ENCODE peak calls at places on chromosome 3, in ten cellular contexts. J is uterus, C is HCT116, U is body of pancreas, O is heart left ventricle, L is K562, Q is gastrocnemius medialis, H is esophagus muscularis mucosa, K is sigmoid colon, M is tibial nerve. B is an unnamed sample. For H3K36me3, the result is how much of the 10 kb centered on the place peaks cover.

GRCh38 chr3:150177673-150178378 is 207.1 kb upstream of the PFN2 start:
- DNase-seq in K (no peak), U (no peak), C (no peak), Q (no peak), M (no peak), O (no peak), H (peak), J (no peak), L (no peak), B (no peak)

GRCh38 chr3:170355738-170356595 is 1.5 kb upstream of the SKIL start:
- DNase-seq in M (peak), K (peak), Q (no peak), H (no peak), L (peak), O (peak), C (no peak), J (peak), U (peak), B (peak)

GRCh38 chr3:59925946-59926345 is 876.1 kb upstream of the CFAP20DC start:
- DNase-seq in O (no peak), K (no peak), J (no peak), C (no peak), H (no peak), U (no peak), Q (no peak), L (no peak), M (no peak), B (no peak)

GRCh38 chr3:61875073-61875472 is 313.7 kb downstream of the PTPRG start:
- DNase-seq in L (no peak), H (no peak), Q (no peak), C (no peak), J (no peak), M (no peak), O (no peak), U (no peak), K (no peak), B (no peak)

GRCh38 chr3:39434574-39434973 is 28.1 kb downstream of the RPSA start:
- DNase-seq in H (no peak), M (no peak), Q (no peak), O (no peak), K (no peak), C (no peak), L (no peak), J (no peak), U (no peak), B (no peak)

GRCh38 chr3:195757371-195757770 is 36.6 kb downstream of the MUC20 start:
- DNase-seq in J (no peak), Q (no peak), U (peak), L (no peak), C (no peak), M (no peak), H (no peak), K (no peak), O (no peak), B (no peak)

GRCh38 chr3:60013241-60013640 is 963.4 kb upstream of the CFAP20DC start:
- DNase-seq in K (no peak), M (no peak), H (no peak), Q (no peak), L (no peak), U (no peak), C (no peak), O (no peak), J (no peak), B (no peak)

GRCh38 chr3:141738636-141739363 is 702 bp downstream of the RNF7 start:
- DNase-seq in H (no peak), Q (no peak), C (no peak), K (no peak), U (no peak), M (peak), J (no peak), O (no peak), L (peak), B (no peak)

GRCh38 chr3:188594137-188594536 is 440.2 kb downstream of the LPP start:
- DNase-seq in U (no peak), L (no peak), J (no peak), O (no peak), Q (no peak), C (no peak), H (no peak), M (no peak), K (no peak), B (no peak)

GRCh38 chr3:113659121-113659531 is 37.3 kb downstream of the USF3 start:
- DNase-seq in M (no peak), J (no peak), U (no peak), K (no peak), H (no peak), L (no peak), Q (no peak), C (no peak), O (no peak), B (no peak)

GRCh38 chr3:159761377-159761776 is 227.3 kb upstream of the IL12A start:
- DNase-seq in U (no peak), C (no peak), M (no peak), O (peak), L (no peak), H (no peak), K (peak), J (peak), Q (no peak), B (no peak)

GRCh38 chr3:107946700-107947099 is 144.1 kb downstream of the CD47 start:
- DNase-seq in C (no peak), H (no peak), U (no peak), K (no peak), O (no peak), M (no peak), Q (no peak), L (no peak), J (no peak), B (no peak)

GRCh38 chr3:112531358-112531781 is 30.4 kb downstream of the ATG3 start:
- DNase-seq in J (no peak), U (no peak), C (peak), L (peak), O (no peak), K (no peak), H (no peak), Q (no peak), M (no peak), B (no peak)

GRCh38 chr3:62884041-62884870 is 9.0 kb upstream of the CADPS start:
- DNase-seq in K (no peak), Q (no peak), O (no peak), H (no peak), M (no peak), U (no peak), L (no peak), C (no peak), J (no peak), B (no peak)

GRCh38 chr3:167691366-167691765 is 37.6 kb upstream of the WDR49 start:
- DNase-seq in K (no peak), M (no peak), C (no peak), O (no peak), H (no peak), J (no peak), L (no peak), Q (no peak), U (no peak), B (no peak)

GRCh38 chr3:194259982-194260856 is 90.9 kb downstream of the CPN2 start:
- DNase-seq in L (no peak), U (no peak), Q (no peak), O (no peak), K (no peak), H (no peak), M (no peak), J (no peak), C (no peak), B (no peak)

GRCh38 chr3:71129611-71130515 is 453.7 kb downstream of the FOXP1 start:
- DNase-seq in U (no peak), Q (no peak), M (no peak), H (no peak), L (no peak), O (no peak), C (no peak), J (no peak), K (no peak), B (no peak)

GRCh38 chr3:107643038-107643883 is 120.5 kb downstream of the BBX start:
- DNase-seq in C (no peak), L (no peak), M (no peak), U (no peak), K (no peak), Q (no peak), H (no peak), O (no peak), J (no peak), B (no peak)

GRCh38 chr3:188061133-188061532 is 92.8 kb upstream of the LPP start:
- DNase-seq in M (no peak), J (peak), Q (no peak), K (no peak), H (no peak), O (no peak), L (no peak), C (peak), U (no peak), B (no peak)

GRCh38 chr3:187223799-187224198 is 26.5 kb downstream of the RTP1 start:
- DNase-seq in O (no peak), J (no peak), Q (no peak), M (no peak), K (no peak), C (no peak), U (no peak), L (no peak), H (no peak), B (no peak)

GRCh38 chr3:194315965-194316361 is 35.2 kb downstream of the CPN2 start:
- DNase-seq in U (no peak), H (no peak), L (no peak), M (peak), C (no peak), J (no peak), Q (no peak), K (peak), O (no peak), B (no peak)

GRCh38 chr3:125137432-125138033 is 75.0 kb downstream of the SLC12A8 start:
- DNase-seq in H (no peak), M (no peak), J (peak), Q (no peak), K (no peak), L (no peak), U (no peak), C (no peak), O (no peak), B (no peak)

GRCh38 chr3:158718490-158719170 is 13.6 kb downstream of the RARRES1 start:
- DNase-seq in U (no peak), H (no peak), M (no peak), J (no peak), O (no peak), C (peak), K (no peak), Q (no peak), L (no peak), B (no peak)

GRCh38 chr3:100748220-100748619 is 38.9 kb downstream of the TFG start:
- DNase-seq in U (no peak), Q (no peak), K (no peak), M (no peak), C (no peak), L (peak), J (no peak), O (no peak), H (no peak), B (no peak)

GRCh38 chr3:87269723-87270122 is 6.7 kb downstream of the POU1F1 start:
- DNase-seq in U (no peak), Q (no peak), H (no peak), K (no peak), O (no peak), L (no peak), J (no peak), M (no peak), C (no peak), B (no peak)

GRCh38 chr3:144557515-144557914 is 585.9 kb downstream of the DIPK2A start:
- DNase-seq in C (no peak), Q (no peak), O (no peak), K (no peak), M (no peak), J (no peak), U (no peak), H (no peak), L (no peak), B (no peak)

GRCh38 chr3:103813955-103814354 is 1379.1 kb downstream of the ZPLD1 start:
- DNase-seq in L (no peak), O (no peak), C (no peak), Q (no peak), H (no peak), U (no peak), J (no peak), K (no peak), M (no peak), B (no peak)

GRCh38 chr3:76442374-76442915 is 597.5 kb upstream of the ROBO2 start:
- DNase-seq in C (no peak), K (no peak), H (no peak), L (no peak), O (no peak), M (no peak), U (no peak), J (no peak), Q (no peak), B (no peak)

DNA sequence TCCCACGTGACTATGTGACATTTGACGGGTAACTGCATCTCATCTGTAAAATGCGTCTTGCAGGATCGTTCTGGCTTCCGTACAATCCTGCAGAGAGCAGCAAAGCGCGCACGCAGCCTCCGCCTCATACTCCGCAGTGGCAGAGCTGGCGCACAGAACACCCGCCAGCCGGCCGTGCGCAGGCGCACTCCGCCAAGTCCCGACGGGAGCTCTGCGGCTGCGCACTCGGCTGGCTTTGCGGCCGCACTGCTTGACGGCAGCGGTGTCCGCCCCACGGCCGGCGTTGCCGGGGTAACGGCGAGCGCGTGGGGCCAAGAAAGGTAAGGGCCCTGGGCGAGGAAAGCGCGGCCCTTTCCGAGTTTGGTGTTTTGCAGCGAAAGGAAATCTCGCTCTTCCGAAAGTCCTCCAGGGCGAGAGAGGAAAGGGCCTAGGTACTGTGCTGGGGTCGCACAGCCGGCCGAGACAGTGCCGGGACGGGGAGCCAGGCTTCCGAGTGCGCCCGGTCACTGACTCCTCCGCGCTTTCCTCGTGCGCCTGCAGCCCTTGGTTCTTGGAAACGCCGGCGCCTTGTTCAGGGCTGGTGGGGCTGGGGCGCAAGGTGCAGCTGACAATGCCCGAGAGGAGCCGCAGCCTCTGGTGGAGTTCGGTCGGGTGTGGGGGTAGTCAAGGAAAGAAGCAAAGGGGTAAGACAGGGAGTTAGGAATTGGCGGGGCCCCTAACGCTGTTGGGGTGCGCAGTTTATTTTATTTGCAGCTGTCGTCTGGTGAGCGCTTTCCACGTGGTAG is at the start of gene TSEN2:
- DNase-seq in O (peak), L (peak), K (peak), U (peak), M (peak), C (peak), J (peak), H (peak), Q (peak), B (peak)
- TF ChIP-seq POLR2A in O (no peak), L (peak), K (no peak), U (peak), M (peak), C (peak), J (peak), H (peak), Q (peak), B (no peak)

GRCh38 chr3:52816654-52817053 is 13.8 kb downstream of the ITIH4 start:
- DNase-seq in L (no peak), U (no peak), H (no peak), C (no peak), O (no peak), K (no peak), M (no peak), J (no peak), Q (no peak), B (no peak)
- H3K36me3 ChIP-seq in L (under half), U (under half), H (under half), C (under half), O (under half), K (under half), M (half or more), J (under half), Q (under half), B (under half)

GRCh38 chr3:151305778-151306157 is 10.9 kb downstream of the GPR87 start:
- DNase-seq in K (no peak), C (no peak), M (no peak), H (peak), Q (no peak), J (no peak), U (no peak), O (no peak), L (no peak), B (no peak)

GRCh38 chr3:151307583-151307982 is 9.0 kb downstream of the GPR87 start:
- DNase-seq in C (no peak), K (no peak), M (no peak), H (peak), O (no peak), Q (no peak), U (no peak), L (no peak), J (no peak), B (no peak)

GRCh38 chr3:151307131-151307530 is 9.5 kb downstream of the GPR87 start:
- DNase-seq in J (no peak), C (no peak), K (no peak), U (no peak), Q (no peak), M (no peak), O (no peak), H (no peak), L (no peak), B (no peak)

GRCh38 chr3:151306168-151306810 is 10.3 kb downstream of the GPR87 start:
- DNase-seq in H (peak), C (no peak), K (no peak), J (no peak), O (no peak), Q (no peak), M (no peak), L (no peak), U (no peak), B (no peak)

DNA sequence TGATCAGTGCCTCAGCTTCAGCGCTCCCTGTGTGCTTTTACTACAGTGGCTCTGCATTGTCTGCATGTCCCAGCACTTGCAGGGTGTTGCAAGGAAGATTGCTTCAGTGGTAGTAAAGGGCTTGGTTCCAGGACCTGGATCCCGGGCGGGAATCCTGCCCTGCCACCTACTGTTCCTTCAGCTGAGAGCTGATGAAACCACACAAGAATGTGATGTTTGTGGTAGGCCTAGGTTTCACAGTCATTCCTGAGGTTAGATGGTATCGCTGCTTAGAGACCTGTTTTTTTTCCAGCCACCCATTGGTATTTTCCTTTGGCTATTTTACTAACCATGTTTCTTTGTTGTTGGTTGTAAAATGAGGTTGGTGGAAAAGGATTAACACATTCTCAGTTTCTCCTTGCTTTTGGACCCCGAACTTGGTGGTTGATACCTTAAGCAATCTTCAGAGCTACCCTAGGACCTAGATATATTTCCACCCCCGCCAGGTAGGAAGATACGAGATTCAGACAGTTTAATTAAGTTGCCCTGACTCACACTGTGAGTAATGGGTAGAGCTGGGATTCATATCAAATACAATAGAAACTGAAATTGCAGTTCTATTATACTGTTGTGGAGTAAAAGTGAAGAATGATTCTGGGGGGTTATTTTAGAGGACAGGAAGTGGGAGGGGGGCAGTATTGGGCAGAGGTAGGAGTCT is 11.4 kb downstream of the GPR87 start:
- DNase-seq in C (peak), L (no peak), U (peak), J (peak), H (peak), M (peak), Q (no peak), O (no peak), K (peak), B (no peak)
- TF ChIP-seq CTCF in C (peak), L (no peak), U (no peak), J (no peak), H (no peak), M (no peak), Q (no peak), O (no peak), K (no peak), B (no peak)

GRCh38 chr3:171694888-171695287 is 115.4 kb downstream of the PLD1 start:
- DNase-seq in J (no peak), M (no peak), U (no peak), O (no peak), L (no peak), C (no peak), K (no peak), Q (no peak), H (no peak), B (no peak)

GRCh38 chr3:171690291-171690690 is 120.0 kb downstream of the PLD1 start:
- DNase-seq in O (no peak), U (no peak), Q (no peak), J (no peak), M (no peak), H (no peak), K (no peak), L (no peak), C (no peak), B (no peak)

GRCh38 chr3:171687998-171688397 is 122.3 kb downstream of the PLD1 start:
- DNase-seq in O (no peak), Q (no peak), H (no peak), C (no peak), L (no peak), U (no peak), M (no peak), K (no peak), J (no peak), B (no peak)

GRCh38 chr3:171688593-171688992 is 121.7 kb downstream of the PLD1 start:
- DNase-seq in Q (no peak), L (peak), U (no peak), C (no peak), J (no peak), O (no peak), H (no peak), M (no peak), K (no peak), B (no peak)

DNA sequence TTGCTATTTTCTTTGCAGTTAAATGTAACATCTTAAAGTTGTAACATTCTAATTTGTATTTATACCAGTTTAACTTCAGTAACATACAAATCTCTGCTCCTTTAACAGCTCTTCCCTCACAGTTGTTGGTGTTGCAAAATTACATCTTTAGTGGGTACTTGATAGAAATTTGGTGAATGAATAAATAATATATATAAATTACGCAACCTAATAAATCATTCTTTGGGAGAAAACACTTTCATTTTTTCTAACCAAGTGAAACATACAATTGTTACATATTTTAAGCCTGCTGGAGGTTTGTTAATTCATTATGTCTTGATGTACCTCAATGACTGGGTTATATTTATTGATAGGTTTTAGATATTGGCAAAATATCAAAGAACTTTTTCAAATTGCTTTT is 118.8 kb downstream of the PLD1 start:
- DNase-seq in J (no peak), U (no peak), K (no peak), L (no peak), O (no peak), C (no peak), Q (no peak), M (no peak), H (no peak), B (no peak)
- TF ChIP-seq POLR2A in J (no peak), U (no peak), K (no peak), L (no peak), O (no peak), C (no peak), Q (no peak), M (no peak), H (no peak), B (no peak)

GRCh38 chr3:47889001-47889757 is 86.2 kb downstream of the DHX30 start:
- DNase-seq in C (no peak), H (no peak), K (no peak), O (no peak), Q (no peak), M (no peak), J (no peak), L (no peak), U (no peak), B (no peak)

GRCh38 chr3:47892284-47892683 is 89.3 kb downstream of the DHX30 start:
- DNase-seq in H (no peak), J (no peak), M (no peak), C (no peak), O (no peak), U (no peak), Q (no peak), L (no peak), K (no peak), B (no peak)

GRCh38 chr3:47890037-47890831 is 87.3 kb downstream of the DHX30 start:
- DNase-seq in J (no peak), Q (no peak), M (no peak), L (no peak), O (no peak), C (no peak), U (no peak), K (no peak), H (no peak), B (no peak)

GRCh38 chr3:47895241-47895640 is 92.3 kb downstream of the DHX30 start:
- DNase-seq in M (no peak), H (no peak), J (no peak), C (no peak), Q (no peak), K (no peak), U (no peak), O (no peak), L (no peak), B (no peak)

GRCh38 chr3:47890832-47891620 is 88.1 kb downstream of the DHX30 start:
- DNase-seq in L (no peak), U (peak), C (no peak), J (peak), H (no peak), M (peak), O (peak), K (peak), Q (peak), B (no peak)
- H3K36me3 ChIP-seq in L (under half), U (under half), C (under half), J (under half), H (under half), M (under half), O (under half), K (under half), Q (under half), B (under half)